ENCODE peak calls at places on chromosome 16, in nine cellular contexts. T, Q, H, P, K, B, E, G and Z are unnamed samples.

GRCh38 chr16:85607331-85607765 is 5.8 kb upstream of the GSE1 start:
- DNase-seq in T (peak), Q (no peak), H (no peak), P (no peak), K (no peak), B (no peak), E (no peak), G (peak), Z (no peak)

GRCh38 chr16:19589771-19590302 is 34.3 kb downstream of the VPS35L start:
- DNase-seq in T (peak), Q (no peak), H (peak), P (no peak), K (no peak), B (peak), E (no peak), G (no peak), Z (no peak)

GRCh38 chr16:11229906-11230305 is 26.1 kb downstream of the SOCS1 start:
- DNase-seq in T (no peak), Q (no peak), H (no peak), P (no peak), K (no peak), B (no peak), E (no peak), G (no peak), Z (no peak)

GRCh38 chr16:14562691-14563491 is 67.2 kb downstream of the PARN start:
- DNase-seq in T (peak), Q (peak), H (peak), P (no peak), K (no peak), B (peak), E (no peak), G (peak), Z (no peak)

GRCh38 chr16:31438414-31438813 is 4.2 kb downstream of the ZNF843 start:
- DNase-seq in T (no peak), Q (peak), H (no peak), P (no peak), K (no peak), B (no peak), E (no peak), G (no peak), Z (no peak)

GRCh38 chr16:9438991-9439390 is 347.5 kb downstream of the HAPSTR1 start:
- DNase-seq in T (no peak), Q (no peak), H (no peak), P (no peak), K (no peak), B (no peak), E (no peak), G (no peak), Z (no peak)

GRCh38 chr16:58393138-58393504 is 850 bp downstream of the GINS3 start:
- DNase-seq in T (no peak), Q (peak), H (peak), P (no peak), K (no peak), B (peak), E (no peak), G (no peak), Z (no peak)

GRCh38 chr16:88467433-88468051 is 14.5 kb downstream of the ZFPM1 start:
- DNase-seq in T (no peak), Q (no peak), H (no peak), P (no peak), K (no peak), B (no peak), E (no peak), G (no peak), Z (no peak)

GRCh38 chr16:3963203-3963602 is 82.7 kb upstream of the CREBBP start:
- DNase-seq in T (no peak), Q (no peak), H (no peak), P (no peak), K (no peak), B (peak), E (no peak), G (peak), Z (no peak)

GRCh38 chr16:81723098-81723723 is 55.9 kb upstream of the PLCG2 start:
- DNase-seq in T (peak), Q (peak), H (peak), P (no peak), K (peak), B (peak), E (peak), G (peak), Z (no peak)

GRCh38 chr16:10122546-10122945 is 59.7 kb downstream of the GRIN2A start:
- DNase-seq in T (peak), Q (peak), H (peak), P (no peak), K (no peak), B (no peak), E (no peak), G (no peak), Z (no peak)

GRCh38 chr16:48409839-48410610 is 24.8 kb upstream of the SIAH1 start:
- DNase-seq in T (peak), Q (no peak), H (peak), P (no peak), K (peak), B (peak), E (no peak), G (no peak), Z (peak)

GRCh38 chr16:82633964-82634600 is 7.3 kb downstream of the CDH13 start:
- DNase-seq in T (peak), Q (no peak), H (no peak), P (no peak), K (no peak), B (peak), E (no peak), G (peak), Z (no peak)

GRCh38 chr16:87895641-87896141 is 26.4 kb upstream of the SLC7A5 start:
- DNase-seq in T (no peak), Q (no peak), H (peak), P (no peak), K (peak), B (peak), E (no peak), G (no peak), Z (peak)